ENCODE peak calls at places on chromosome 20, in seven cellular contexts. One of them, this sample, is unnamed.

GRCh38 chr20:20806121-20806820 is 93.8 kb upstream of the RALGAPA2 start:
- DNase-seq in tibial nerve: no peak
- DNase-seq in psoas muscle: no peak
- DNase-seq in IMR-90: no peak
- DNase-seq in cardiac muscle cell: no peak
- DNase-seq in choroid plexus epithelial cell: no peak
- DNase-seq in AG10803: no peak
- DNase-seq in this sample: no peak

GRCh38 chr20:58395604-58396003 is 6.6 kb downstream of the VAPB start:
- DNase-seq in psoas muscle: no peak
- DNase-seq in tibial nerve: no peak
- DNase-seq in cardiac muscle cell: no peak
- DNase-seq in choroid plexus epithelial cell: no peak
- DNase-seq in AG10803: no peak
- DNase-seq in IMR-90: no peak
- DNase-seq in this sample: no peak

GRCh38 chr20:16701296-16701695 is 28.5 kb upstream of the SNRPB2 start:
- DNase-seq in psoas muscle: no peak
- DNase-seq in tibial nerve: no peak
- DNase-seq in IMR-90: no peak
- DNase-seq in choroid plexus epithelial cell: peak
- DNase-seq in cardiac muscle cell: peak
- DNase-seq in AG10803: peak
- DNase-seq in this sample: no peak

GRCh38 chr20:9628589-9628988 is 114.2 kb downstream of the LAMP5 start:
- DNase-seq in psoas muscle: no peak
- DNase-seq in IMR-90: no peak
- DNase-seq in tibial nerve: no peak
- DNase-seq in AG10803: no peak
- DNase-seq in cardiac muscle cell: no peak
- DNase-seq in choroid plexus epithelial cell: no peak
- DNase-seq in this sample: no peak

GRCh38 chr20:1392443-1392692 is 486 bp downstream of the FKBP1A start:
- DNase-seq in cardiac muscle cell: no peak
- DNase-seq in IMR-90: no peak
- DNase-seq in psoas muscle: no peak
- DNase-seq in AG10803: no peak
- DNase-seq in tibial nerve: no peak
- DNase-seq in choroid plexus epithelial cell: no peak
- DNase-seq in this sample: no peak

GRCh38 chr20:59774204-59774641 is 159.2 kb downstream of the SYCP2 start:
- DNase-seq in psoas muscle: no peak
- DNase-seq in choroid plexus epithelial cell: no peak
- DNase-seq in AG10803: no peak
- DNase-seq in cardiac muscle cell: no peak
- DNase-seq in IMR-90: no peak
- DNase-seq in tibial nerve: no peak
- DNase-seq in this sample: peak

GRCh38 chr20:46438156-46438750 is 31.8 kb upstream of the ELMO2 start:
- DNase-seq in psoas muscle: no peak
- DNase-seq in IMR-90: peak
- DNase-seq in choroid plexus epithelial cell: peak
- DNase-seq in tibial nerve: no peak
- DNase-seq in cardiac muscle cell: peak
- DNase-seq in AG10803: peak
- DNase-seq in this sample: no peak

GRCh38 chr20:45919951-45920794 is 8.2 kb upstream of the PLTP start:
- DNase-seq in psoas muscle: peak
- DNase-seq in tibial nerve: no peak
- DNase-seq in IMR-90: peak
- DNase-seq in cardiac muscle cell: peak
- DNase-seq in AG10803: peak
- DNase-seq in choroid plexus epithelial cell: peak
- DNase-seq in this sample: no peak

GRCh38 chr20:58102744-58103516 is 125.5 kb downstream of the ANKRD60 start:
- DNase-seq in tibial nerve: no peak
- DNase-seq in IMR-90: no peak
- DNase-seq in AG10803: peak
- DNase-seq in psoas muscle: no peak
- DNase-seq in cardiac muscle cell: no peak
- DNase-seq in choroid plexus epithelial cell: no peak
- DNase-seq in this sample: no peak

GRCh38 chr20:41081276-41081814 is 52.7 kb downstream of the TOP1 start:
- DNase-seq in AG10803: peak
- DNase-seq in choroid plexus epithelial cell: peak
- DNase-seq in cardiac muscle cell: peak
- DNase-seq in IMR-90: peak
- DNase-seq in psoas muscle: no peak
- DNase-seq in tibial nerve: no peak
- DNase-seq in this sample: no peak

GRCh38 chr20:50191065-50191565 is 485 bp downstream of the CEBPB start:
- DNase-seq in tibial nerve: peak
- DNase-seq in cardiac muscle cell: no peak
- DNase-seq in AG10803: no peak
- DNase-seq in IMR-90: no peak
- DNase-seq in choroid plexus epithelial cell: peak
- DNase-seq in psoas muscle: peak
- DNase-seq in this sample: peak

GRCh38 chr20:59207235-59207634 is 43.6 kb downstream of the ZNF831 start:
- DNase-seq in cardiac muscle cell: no peak
- DNase-seq in IMR-90: no peak
- DNase-seq in tibial nerve: no peak
- DNase-seq in psoas muscle: no peak
- DNase-seq in AG10803: no peak
- DNase-seq in choroid plexus epithelial cell: no peak
- DNase-seq in this sample: no peak

GRCh38 chr20:53141651-53142050 is 169.5 kb downstream of the TSHZ2 start:
- DNase-seq in IMR-90: no peak
- DNase-seq in AG10803: no peak
- DNase-seq in psoas muscle: no peak
- DNase-seq in choroid plexus epithelial cell: no peak
- DNase-seq in tibial nerve: no peak
- DNase-seq in cardiac muscle cell: peak
- DNase-seq in this sample: no peak

GRCh38 chr20:19403549-19403948 is 191.1 kb downstream of the SLC24A3 start:
- DNase-seq in IMR-90: no peak
- DNase-seq in psoas muscle: no peak
- DNase-seq in cardiac muscle cell: no peak
- DNase-seq in choroid plexus epithelial cell: no peak
- DNase-seq in tibial nerve: no peak
- DNase-seq in AG10803: no peak
- DNase-seq in this sample: no peak

GRCh38 chr20:38334016-38334415 is 12.3 kb upstream of the LBP start:
- DNase-seq in cardiac muscle cell: no peak
- DNase-seq in choroid plexus epithelial cell: no peak
- DNase-seq in psoas muscle: no peak
- DNase-seq in AG10803: no peak
- DNase-seq in tibial nerve: no peak
- DNase-seq in IMR-90: no peak
- DNase-seq in this sample: no peak

GRCh38 chr20:14951707-14952106 is 614.3 kb upstream of the FLRT3 start:
- DNase-seq in cardiac muscle cell: peak
- DNase-seq in psoas muscle: no peak
- DNase-seq in choroid plexus epithelial cell: peak
- DNase-seq in IMR-90: no peak
- DNase-seq in tibial nerve: no peak
- DNase-seq in AG10803: peak
- DNase-seq in this sample: no peak